ENCODE peak calls at places on chromosomes 13 and 19, in eight cellular contexts. O, K, E, U, F, G, M and V are unnamed samples.

GRCh38 chr13:33560722-33561121 is 257.2 kb upstream of the RFC3 start:
- DNase-seq in O (no peak), K (no peak), E (no peak), U (no peak), F (no peak), G (no peak), M (no peak), V (no peak)

GRCh38 chr19:2607712-2608601 is 94.5 kb downstream of the GNG7 start:
- DNase-seq in O (no peak), K (no peak), E (no peak), U (no peak), F (no peak), G (peak; percentile 62), M (no peak), V (no peak)

GRCh38 chr19:40589723-40590429 is 11.3 kb upstream of the LTBP4 start:
- DNase-seq in O (no peak), K (no peak), E (no peak), U (no peak), F (no peak), G (no peak), M (no peak), V (no peak)

GRCh38 chr19:10155834-10156233 is 36.1 kb upstream of the EIF3G start:
- DNase-seq in O (no peak), K (no peak), E (no peak), U (peak; percentile 8), F (no peak), G (no peak), M (no peak), V (no peak)

GRCh38 chr19:18329035-18329376 is 6.1 kb upstream of the LSM4 start:
- DNase-seq in O (no peak), K (no peak), E (no peak), U (no peak), F (no peak), G (no peak), M (no peak), V (no peak)

GRCh38 chr13:113520571-113520970 is 30.1 kb upstream of the DCUN1D2 start:
- DNase-seq in O (no peak), K (no peak), E (no peak), U (no peak), F (no peak), G (no peak), M (no peak), V (no peak)

GRCh38 chr19:2315121-2315817 is 7.3 kb upstream of the LINGO3 start:
- DNase-seq in O (no peak), K (no peak), E (no peak), U (no peak), F (no peak), G (no peak), M (no peak), V (no peak)

GRCh38 chr19:38685666-38686529 is 38.4 kb downstream of the ACTN4 start:
- DNase-seq in O (no peak), K (peak; percentile 44), E (no peak), U (no peak), F (no peak), G (no peak), M (no peak), V (no peak)

GRCh38 chr13:20969182-20969581 is 66.6 kb upstream of the XPO4 start:
- DNase-seq in O (no peak), K (no peak), E (no peak), U (peak; percentile 57), F (no peak), G (no peak), M (no peak), V (no peak)

GRCh38 chr13:93689333-93689732 is 462.7 kb downstream of the GPC6 start:
- DNase-seq in O (no peak), K (no peak), E (no peak), U (no peak), F (no peak), G (no peak), M (no peak), V (no peak)

GRCh38 chr13:45464141-45464686 is 525 bp upstream of the COG3 start:
- DNase-seq in O (no peak), K (no peak), E (no peak), U (no peak), F (no peak), G (no peak), M (no peak), V (no peak)

GRCh38 chr19:9128171-9128570 is 1.4 kb upstream of the OR7G3 start:
- DNase-seq in O (no peak), K (no peak), E (no peak), U (peak; percentile 84), F (no peak), G (no peak), M (no peak), V (no peak)

GRCh38 chr13:102589291-102589822 is 7.4 kb upstream of the TPP2 start:
- DNase-seq in O (no peak), K (no peak), E (no peak), U (no peak), F (no peak), G (no peak), M (no peak), V (no peak)

GRCh38 chr13:99870541-99870940 is 101.0 kb downstream of the ZIC5 start:
- DNase-seq in O (no peak), K (no peak), E (no peak), U (no peak), F (no peak), G (no peak), M (no peak), V (no peak)

GRCh38 chr13:49641810-49642291 is 13.5 kb downstream of the ARL11 start:
- DNase-seq in O (no peak), K (peak; percentile 58), E (no peak), U (peak; percentile 61), F (no peak), G (no peak), M (peak; percentile 9), V (no peak)

GRCh38 chr13:43990021-43990420 is 110.3 kb downstream of the LACC1 start:
- DNase-seq in O (no peak), K (no peak), E (no peak), U (no peak), F (no peak), G (no peak), M (no peak), V (no peak)

GRCh38 chr19:7789447-7789846 is 26.4 kb downstream of the CLEC4M start:
- DNase-seq in O (no peak), K (no peak), E (peak; percentile 56), U (no peak), F (no peak), G (peak; percentile 30), M (no peak), V (no peak)

GRCh38 chr19:31066385-31066784 is 282.9 kb downstream of the TSHZ3 start:
- DNase-seq in O (no peak), K (no peak), E (no peak), U (peak; percentile 77), F (no peak), G (no peak), M (no peak), V (no peak)

GRCh38 chr13:26601669-26602068 is 44.2 kb downstream of the WASF3 start:
- DNase-seq in O (no peak), K (no peak), E (no peak), U (peak; percentile 57), F (no peak), G (no peak), M (no peak), V (no peak)

GRCh38 chr19:36257512-36257876 is 42.6 kb downstream of the ZNF146 start:
- DNase-seq in O (peak; percentile 64), K (peak; percentile 72), E (peak; percentile 71), U (no peak), F (no peak), G (no peak), M (no peak), V (no peak)

GRCh38 chr13:98004107-98004506 is 50.6 kb downstream of the IPO5 start:
- DNase-seq in O (no peak), K (no peak), E (no peak), U (no peak), F (no peak), G (no peak), M (no peak), V (no peak)

GRCh38 chr13:27117158-27117557 is 54.5 kb downstream of the USP12 start:
- DNase-seq in O (no peak), K (no peak), E (no peak), U (no peak), F (no peak), G (no peak), M (no peak), V (no peak)

GRCh38 chr13:112708560-112709240 is 18.9 kb downstream of the ATP11A start:
- DNase-seq in O (no peak), K (no peak), E (no peak), U (no peak), F (no peak), G (no peak), M (no peak), V (no peak)

GRCh38 chr13:69720278-69720983 is 387.2 kb upstream of the ATXN8OS start:
- DNase-seq in O (no peak), K (no peak), E (no peak), U (no peak), F (no peak), G (no peak), M (no peak), V (no peak)

GRCh38 chr13:26628706-26629105 is 71.2 kb downstream of the WASF3 start:
- DNase-seq in O (no peak), K (no peak), E (no peak), U (no peak), F (no peak), G (no peak), M (no peak), V (no peak)

GRCh38 chr19:33678796-33679195 is 57.0 kb downstream of the CHST8 start:
- DNase-seq in O (no peak), K (no peak), E (no peak), U (no peak), F (no peak), G (no peak), M (peak; percentile 57), V (no peak)